ENCODE peak calls at places on chromosomes 6 and 20, in eight cellular contexts. A is HepG2, G is ovary, X is A549, H is upper lobe of left lung, P is stomach, D is GM12878, N is tibial nerve. S is an unnamed sample.

GRCh38 chr20:61458146-61458746 is 206.2 kb downstream of the CDH4 start:
- DNase-seq in A (no peak), G (no peak), X (no peak), H (no peak), P (no peak), D (no peak), N (no peak), S (no peak)

GRCh38 chr20:33662172-33662571 is at the start of gene C20orf144:
- DNase-seq in A (no peak), G (peak), X (no peak), H (no peak), P (no peak), D (no peak), N (no peak), S (no peak)

GRCh38 chr6:55652429-55652828 is 73.4 kb upstream of the HMGCLL1 start:
- DNase-seq in A (no peak), G (no peak), X (no peak), H (no peak), P (no peak), D (no peak), N (no peak), S (no peak)

GRCh38 chr6:16759181-16759645 is 2.0 kb downstream of the ATXN1 start:
- DNase-seq in A (no peak), G (no peak), X (no peak), H (no peak), P (no peak), D (no peak), N (no peak), S (no peak)

GRCh38 chr20:60052322-60052721 is 94.1 kb downstream of the CDH26 start:
- DNase-seq in A (no peak), G (no peak), X (no peak), H (no peak), P (no peak), D (no peak), N (no peak), S (no peak)

GRCh38 chr6:7919871-7920270 is 9.3 kb upstream of the TXNDC5 start:
- DNase-seq in A (peak), G (peak), X (no peak), H (no peak), P (no peak), D (no peak), N (no peak), S (no peak)

GRCh38 chr6:85436408-85436807 is 13.5 kb upstream of the NT5E start:
- DNase-seq in A (no peak), G (no peak), X (no peak), H (no peak), P (no peak), D (no peak), N (peak), S (no peak)

GRCh38 chr6:150940951-150941350 is 75.4 kb downstream of the MTHFD1L start:
- DNase-seq in A (no peak), G (no peak), X (no peak), H (peak), P (no peak), D (no peak), N (no peak), S (no peak)

GRCh38 chr6:75563032-75563431 is 38.6 kb upstream of the SENP6 start:
- DNase-seq in A (peak), G (no peak), X (peak), H (no peak), P (no peak), D (no peak), N (no peak), S (no peak)

GRCh38 chr6:87932361-87932760 is 115.3 kb upstream of the SPACA1 start:
- DNase-seq in A (peak), G (no peak), X (no peak), H (no peak), P (no peak), D (no peak), N (no peak), S (no peak)

GRCh38 chr6:166617359-166617758 is 9.7 kb downstream of the RPS6KA2 start:
- DNase-seq in A (no peak), G (no peak), X (no peak), H (no peak), P (no peak), D (no peak), N (no peak), S (no peak)

GRCh38 chr20:18323705-18324104 is 35.4 kb downstream of the ZNF133 start:
- DNase-seq in A (no peak), G (no peak), X (no peak), H (no peak), P (no peak), D (no peak), N (no peak), S (no peak)

GRCh38 chr6:39339557-39340555 is 17.4 kb upstream of the KCNK16 start:
- DNase-seq in A (no peak), G (no peak), X (no peak), H (no peak), P (peak), D (no peak), N (no peak), S (no peak)

GRCh38 chr20:36585410-36586125 is 12.2 kb downstream of the TGIF2 start:
- DNase-seq in A (no peak), G (no peak), X (no peak), H (no peak), P (no peak), D (no peak), N (no peak), S (no peak)

GRCh38 chr20:41218466-41218865 is 81.1 kb downstream of the PLCG1 start:
- DNase-seq in A (no peak), G (no peak), X (no peak), H (no peak), P (no peak), D (no peak), N (no peak), S (no peak)

GRCh38 chr6:73901986-73902385 is 206.0 kb downstream of the CD109 start:
- DNase-seq in A (no peak), G (no peak), X (no peak), H (no peak), P (no peak), D (no peak), N (no peak), S (no peak)

GRCh38 chr6:116087437-116088027 is 13.1 kb upstream of the NT5DC1 start:
- DNase-seq in A (no peak), G (no peak), X (no peak), H (no peak), P (no peak), D (peak), N (no peak), S (no peak)

GRCh38 chr6:112434896-112435295 is 87.8 kb downstream of the RFPL4B start:
- DNase-seq in A (no peak), G (peak), X (no peak), H (no peak), P (no peak), D (no peak), N (no peak), S (no peak)

GRCh38 chr20:33667245-33668086 is 723 bp downstream of the ACTL10 start:
- DNase-seq in A (no peak), G (peak), X (no peak), H (peak), P (peak), D (no peak), N (no peak), S (no peak)

GRCh38 chr6:53317861-53318260 is 30.9 kb downstream of the ELOVL5 start:
- DNase-seq in A (no peak), G (no peak), X (no peak), H (no peak), P (no peak), D (no peak), N (no peak), S (no peak)

GRCh38 chr6:116012966-116013365 is 47.7 kb downstream of the FRK start:
- DNase-seq in A (no peak), G (no peak), X (no peak), H (no peak), P (no peak), D (no peak), N (no peak), S (no peak)

GRCh38 chr6:119024111-119024510 is 54.4 kb downstream of the FAM184A start:
- DNase-seq in A (no peak), G (no peak), X (no peak), H (no peak), P (no peak), D (no peak), N (no peak), S (no peak)

GRCh38 chr6:105994522-105995402 is 91.4 kb upstream of the PRDM1 start:
- DNase-seq in A (no peak), G (peak), X (peak), H (peak), P (peak), D (no peak), N (peak), S (no peak)

GRCh38 chr6:26543953-26544352 is 5.8 kb downstream of the HMGN4 start:
- DNase-seq in A (peak), G (no peak), X (no peak), H (no peak), P (no peak), D (no peak), N (no peak), S (no peak)

GRCh38 chr6:16684896-16685554 is 76.2 kb downstream of the ATXN1 start:
- DNase-seq in A (no peak), G (no peak), X (no peak), H (no peak), P (no peak), D (peak), N (no peak), S (no peak)

GRCh38 chr20:54208492-54209044 is 681 bp downstream of the PFDN4 start:
- DNase-seq in A (peak), G (no peak), X (peak), H (no peak), P (no peak), D (no peak), N (no peak), S (peak)

GRCh38 chr6:75611011-75611701 is 9.5 kb downstream of the SENP6 start:
- DNase-seq in A (no peak), G (no peak), X (no peak), H (no peak), P (no peak), D (no peak), N (no peak), S (no peak)

GRCh38 chr6:56766806-56767178 is 124.1 kb upstream of the DST start:
- DNase-seq in A (no peak), G (no peak), X (no peak), H (no peak), P (no peak), D (peak), N (no peak), S (no peak)

GRCh38 chr6:42041131-42042055 is 8.9 kb upstream of the TAF8 start:
- DNase-seq in A (no peak), G (no peak), X (no peak), H (no peak), P (no peak), D (no peak), N (no peak), S (no peak)

GRCh38 chr6:448296-449056 is 56.9 kb downstream of the IRF4 start:
- DNase-seq in A (no peak), G (no peak), X (no peak), H (no peak), P (no peak), D (no peak), N (no peak), S (no peak)

GRCh38 chr6:83442752-83443151 is 11.9 kb upstream of the ME1 start:
- DNase-seq in A (no peak), G (no peak), X (no peak), H (no peak), P (no peak), D (no peak), N (no peak), S (no peak)

GRCh38 chr20:38542994-38543906 is 37.7 kb upstream of the ADIG start:
- DNase-seq in A (no peak), G (no peak), X (no peak), H (no peak), P (no peak), D (no peak), N (no peak), S (no peak)

GRCh38 chr6:63351995-63352586 is 32.3 kb upstream of the LGSN start:
- DNase-seq in A (peak), G (no peak), X (no peak), H (no peak), P (no peak), D (peak), N (no peak), S (no peak)

GRCh38 chr20:6579417-6579816 is 188.1 kb upstream of the BMP2 start:
- DNase-seq in A (no peak), G (no peak), X (no peak), H (no peak), P (no peak), D (no peak), N (no peak), S (no peak)

GRCh38 chr6:106885659-106886058 is 88.9 kb downstream of the CD24 start:
- DNase-seq in A (no peak), G (no peak), X (no peak), H (no peak), P (no peak), D (no peak), N (no peak), S (no peak)

GRCh38 chr20:35615667-35616464 is at the start of gene SPAG4:
- DNase-seq in A (no peak), G (peak), X (peak), H (peak), P (peak), D (no peak), N (peak), S (peak)

GRCh38 chr6:138468320-138469015 is 30.8 kb downstream of the NHSL1 start:
- DNase-seq in A (peak), G (no peak), X (peak), H (no peak), P (no peak), D (no peak), N (no peak), S (no peak)

GRCh38 chr6:10633216-10633615 is 61.2 kb downstream of the C6orf52 start:
- DNase-seq in A (peak), G (no peak), X (peak), H (no peak), P (no peak), D (peak), N (no peak), S (no peak)
- TF ChIP-seq EP300 in A (no peak), G (no peak), X (no peak), H (no peak), P (no peak), D (no peak), N (no peak), S (no peak)

DNA sequence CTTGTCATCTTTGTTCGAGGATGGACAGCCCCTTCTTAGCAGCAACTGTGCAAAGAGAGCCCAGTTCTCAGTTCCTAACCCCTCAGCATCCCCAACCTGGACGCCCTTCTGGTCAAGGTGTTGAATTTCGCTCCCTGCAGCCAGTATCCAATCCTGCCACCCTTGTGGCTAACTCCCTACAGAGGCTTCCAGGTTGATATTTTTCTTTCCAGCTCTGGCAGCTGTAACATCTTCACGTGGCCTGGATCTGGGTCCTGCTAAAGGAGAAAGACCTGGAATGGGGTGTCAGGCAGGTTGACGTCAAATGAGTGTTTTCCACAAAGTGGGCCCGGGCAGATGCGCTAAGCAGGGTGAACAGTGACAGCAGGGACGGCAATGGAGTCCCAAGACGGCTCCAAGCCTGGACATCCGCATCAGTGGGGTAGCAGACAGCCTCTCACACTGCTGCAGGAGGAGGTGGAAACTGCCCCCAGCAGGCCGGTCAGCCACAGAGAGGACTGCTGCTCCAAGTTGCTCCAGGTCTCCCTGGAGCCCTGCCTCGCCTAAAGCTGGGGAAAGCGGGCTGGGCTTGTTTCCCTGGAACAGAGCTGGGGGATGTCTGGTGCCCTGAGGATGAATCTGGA is 1.0 kb upstream of the YTHDF1 start:
- DNase-seq in A (no peak), G (no peak), X (peak), H (no peak), P (no peak), D (no peak), N (no peak), S (no peak)
- H3K27ac ChIP-seq in A (no peak), G (no peak), X (peak), H (peak), P (peak), D (peak), N (peak), S (peak)

DNA sequence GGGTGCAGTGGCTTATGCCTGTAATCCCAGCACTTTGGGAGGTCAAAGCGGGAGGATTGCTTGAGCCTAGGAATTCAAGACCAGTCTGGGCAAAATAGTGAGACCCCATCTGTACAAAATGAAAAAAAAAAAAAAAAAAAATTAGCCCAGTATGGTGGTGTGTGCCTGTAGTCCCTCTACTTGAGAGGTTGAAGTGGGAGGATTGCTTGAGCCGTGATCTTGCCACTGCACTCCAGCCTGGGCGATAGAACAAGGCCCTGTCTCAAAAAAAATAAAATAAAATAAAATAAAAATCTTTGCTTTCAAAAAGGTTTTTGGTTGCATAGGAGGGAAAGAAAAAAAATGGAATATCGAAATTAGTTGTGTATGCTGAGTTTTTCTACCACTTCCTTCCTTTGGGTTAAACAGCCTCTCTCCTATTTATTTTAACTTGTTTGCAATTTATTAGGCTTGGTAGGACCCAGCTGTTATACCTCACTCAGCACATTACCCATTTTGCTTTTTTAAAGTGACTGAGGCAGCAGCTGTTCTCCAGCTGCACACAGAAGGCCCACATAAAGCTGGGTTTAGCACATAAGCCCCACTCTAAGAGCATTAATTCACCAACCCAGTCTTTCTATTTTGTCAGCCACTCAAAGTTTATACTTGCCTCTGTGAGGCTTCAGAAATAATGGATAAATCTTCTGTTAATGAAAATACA is 152.3 kb downstream of the ZFAND3 start:
- DNase-seq in A (no peak), G (no peak), X (no peak), H (no peak), P (no peak), D (no peak), N (no peak), S (no peak)
- TF ChIP-seq EP300 in A (no peak), G (no peak), X (no peak), H (no peak), P (no peak), D (no peak), N (no peak), S (no peak)

GRCh38 chr6:31081872-31082271 is 30.5 kb downstream of the C6orf15 start:
- DNase-seq in A (no peak), G (no peak), X (no peak), H (no peak), P (no peak), D (no peak), N (no peak), S (no peak)

GRCh38 chr6:31086788-31087440 is 25.5 kb downstream of the C6orf15 start:
- DNase-seq in A (no peak), G (no peak), X (no peak), H (no peak), P (no peak), D (no peak), N (no peak), S (no peak)

GRCh38 chr6:31087494-31088089 is 24.8 kb downstream of the C6orf15 start:
- DNase-seq in A (peak), G (peak), X (peak), H (no peak), P (peak), D (peak), N (peak), S (no peak)

GRCh38 chr6:31079656-31080261 is 32.6 kb downstream of the C6orf15 start:
- DNase-seq in A (peak), G (peak), X (peak), H (peak), P (peak), D (no peak), N (peak), S (no peak)

DNA sequence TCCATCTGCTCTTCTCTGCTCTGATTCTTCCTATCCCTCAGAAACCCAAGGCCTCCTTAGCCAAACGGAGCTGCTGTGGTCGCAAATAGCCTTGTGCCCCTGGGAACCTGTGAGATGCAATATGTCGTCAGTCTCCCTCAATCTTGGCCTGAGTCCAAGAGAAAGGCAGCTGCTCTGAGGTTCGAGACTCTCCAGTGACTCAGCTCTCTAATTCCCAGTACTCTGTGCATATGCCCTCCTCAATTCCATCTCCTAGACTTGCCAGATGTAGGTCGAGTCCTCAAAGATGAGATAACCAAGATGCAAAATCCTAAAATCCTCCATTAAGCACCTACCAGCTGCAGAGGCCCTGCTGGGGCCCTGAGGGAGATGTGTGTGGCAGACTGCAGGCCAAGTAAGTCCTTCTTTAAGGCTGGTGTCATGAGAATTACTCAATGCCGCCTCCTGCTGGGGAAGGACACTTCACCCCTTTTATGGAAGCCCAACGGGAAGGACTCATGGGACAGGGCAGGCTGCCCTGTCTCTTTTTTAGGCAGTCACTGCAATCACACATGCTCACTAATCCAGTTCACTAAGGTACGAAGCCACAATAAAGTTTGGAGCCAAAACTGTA is 28.5 kb downstream of the C6orf15 start:
- DNase-seq in A (peak), G (no peak), X (no peak), H (no peak), P (peak), D (no peak), N (peak), S (no peak)
- H3K27ac ChIP-seq in A (no peak), G (no peak), X (no peak), H (no peak), P (no peak), D (no peak), N (peak), S (no peak)

GRCh38 chr6:149094934-149095341 is 222.6 kb upstream of the TAB2 start:
- DNase-seq in A (no peak), G (no peak), X (no peak), H (no peak), P (no peak), D (no peak), N (no peak), S (no peak)
- TF ChIP-seq EP300 in A (no peak), G (no peak), X (no peak), H (no peak), P (no peak), D (no peak), N (no peak), S (no peak)

DNA sequence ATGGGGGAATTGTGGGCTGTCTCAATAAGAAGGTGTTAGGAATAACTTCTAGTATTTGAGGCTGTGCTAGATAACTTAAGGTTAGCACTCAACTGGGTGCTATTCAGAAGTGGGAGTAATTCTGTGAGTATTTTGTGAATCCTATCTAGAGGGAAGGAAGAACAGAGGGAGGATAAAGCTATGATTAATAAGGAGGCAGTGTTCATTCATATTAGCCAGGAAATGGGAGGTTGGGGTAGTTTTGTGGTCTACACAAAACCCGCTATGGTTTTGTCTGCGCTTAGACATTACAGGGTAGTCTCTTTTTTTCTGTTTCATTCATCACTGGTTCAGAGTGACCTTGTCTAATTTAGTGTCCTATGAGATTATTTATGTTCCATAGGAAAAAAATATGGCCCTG is 341.0 kb downstream of the ARHGAP18 start:
- DNase-seq in A (no peak), G (no peak), X (no peak), H (no peak), P (no peak), D (no peak), N (no peak), S (no peak)
- H3K27ac ChIP-seq in A (no peak), G (no peak), X (no peak), H (no peak), P (no peak), D (no peak), N (no peak), S (no peak)

GRCh38 chr6:47106721-47107197 is 64.6 kb upstream of the ADGRF1 start:
- DNase-seq in A (peak), G (no peak), X (no peak), H (no peak), P (no peak), D (no peak), N (no peak), S (no peak)
- TF ChIP-seq EP300 in A (no peak), G (no peak), X (no peak), H (no peak), P (no peak), D (no peak), N (no peak), S (no peak)

S was measured in esophagus muscularis mucosa.